ENCODE peak calls at places on chromosome 4, in eight cellular contexts. I is ACHN; G is neuronal stem cell; F is activated T-cell treated with anti-CD3 and anti-CD28 coated beads, Interleukin-2, amount 50 U/mL, for 72 hours; H is activated gamma-delta T cell treated with Interleukin-2 at 50 U/mL for 16 hours; K is cardiac muscle cell; E is NCI-H2107; R is islet precursor cell. Y is an unnamed sample.

GRCh38 chr4:156169011-156169410 is 215.3 kb upstream of the CTSO start:
- DNase-seq in I (peak; percentile 53), G (peak; percentile 41), F (no peak), H (no peak), K (peak; percentile 49), E (no peak), R (peak; percentile 92), Y (no peak)

GRCh38 chr4:169914871-169915270 is 111.3 kb downstream of the MFAP3L start:
- DNase-seq in I (no peak), G (no peak), F (no peak), H (no peak), K (no peak), E (no peak), R (no peak), Y (no peak)

GRCh38 chr4:42672359-42673083 is 15.6 kb upstream of the ATP8A1 start:
- DNase-seq in I (no peak), G (no peak), F (no peak), H (no peak), K (no peak), E (no peak), R (no peak), Y (no peak)

GRCh38 chr4:8277356-8278008 is 7.9 kb downstream of the HTRA3 start:
- DNase-seq in I (peak; percentile 6), G (no peak), F (no peak), H (no peak), K (no peak), E (no peak), R (no peak), Y (no peak)

GRCh38 chr4:41154814-41155177 is 59.5 kb downstream of the APBB2 start:
- DNase-seq in I (peak; percentile 75), G (no peak), F (no peak), H (no peak), K (no peak), E (no peak), R (no peak), Y (no peak)

GRCh38 chr4:140233811-140234696 is 80.1 kb upstream of the MAML3 start:
- DNase-seq in I (no peak), G (no peak), F (peak; percentile 38), H (no peak), K (no peak), E (no peak), R (no peak), Y (no peak)

GRCh38 chr4:119493419-119493818 is 135.2 kb downstream of the PDE5A start:
- DNase-seq in I (peak; percentile 33), G (no peak), F (no peak), H (no peak), K (no peak), E (no peak), R (no peak), Y (no peak)

GRCh38 chr4:104044369-104044768 is 324.6 kb upstream of the TACR3 start:
- DNase-seq in I (no peak), G (no peak), F (no peak), H (no peak), K (no peak), E (no peak), R (no peak), Y (no peak)

GRCh38 chr4:29423836-29424721 is 1296.1 kb upstream of the PCDH7 start:
- DNase-seq in I (peak; percentile 66), G (no peak), F (no peak), H (no peak), K (peak; percentile 8), E (no peak), R (peak; percentile 67), Y (no peak)

GRCh38 chr4:102867278-102868152 is 1.3 kb upstream of the CISD2 start:
- DNase-seq in I (peak; percentile 51), G (no peak), F (no peak), H (no peak), K (no peak), E (no peak), R (no peak), Y (no peak)

GRCh38 chr4:54660591-54660990 is 2.8 kb downstream of the KIT start:
- DNase-seq in I (no peak), G (no peak), F (no peak), H (no peak), K (no peak), E (no peak), R (no peak), Y (no peak)

GRCh38 chr4:98657531-98658286 is 702 bp downstream of the TSPAN5 start:
- DNase-seq in I (peak; percentile 78), G (peak; percentile 37), F (peak; percentile 54), H (peak; percentile 30), K (peak; percentile 65), E (no peak), R (peak; percentile 74), Y (peak; percentile 54)

GRCh38 chr4:126939401-126939800 is 693.4 kb upstream of the INTU start:
- DNase-seq in I (no peak), G (no peak), F (no peak), H (no peak), K (no peak), E (no peak), R (peak; percentile 71), Y (no peak)

GRCh38 chr4:20395160-20395773 is 143.6 kb downstream of the SLIT2 start:
- DNase-seq in I (peak; percentile 62), G (peak; percentile 42), F (peak; percentile 18), H (no peak), K (peak; percentile 63), E (no peak), R (peak; percentile 75), Y (peak; percentile 5)

GRCh38 chr4:37138789-37139188 is 105.8 kb upstream of the NWD2 start:
- DNase-seq in I (no peak), G (no peak), F (no peak), H (no peak), K (no peak), E (no peak), R (no peak), Y (no peak)

GRCh38 chr4:7903686-7904085 is 36.0 kb downstream of the AFAP1 start:
- DNase-seq in I (no peak), G (no peak), F (no peak), H (no peak), K (no peak), E (no peak), R (no peak), Y (no peak)

GRCh38 chr4:98293089-98293887 is 32.1 kb downstream of the RAP1GDS1 start:
- DNase-seq in I (no peak), G (no peak), F (peak; percentile 14), H (no peak), K (no peak), E (no peak), R (no peak), Y (peak; percentile 15)

GRCh38 chr4:6361076-6361784 is 91.6 kb downstream of the WFS1 start:
- DNase-seq in I (peak; percentile 9), G (no peak), F (no peak), H (no peak), K (no peak), E (no peak), R (no peak), Y (no peak)

GRCh38 chr4:142901166-142901662 is 55.1 kb upstream of the INPP4B start:
- DNase-seq in I (no peak), G (no peak), F (no peak), H (no peak), K (peak; percentile 13), E (no peak), R (no peak), Y (no peak)

GRCh38 chr4:156771171-156771837 is 200.3 kb downstream of the PDGFC start:
- DNase-seq in I (peak; percentile 87), G (peak; percentile 41), F (no peak), H (no peak), K (no peak), E (no peak), R (peak; percentile 61), Y (no peak)